ENCODE peak calls at places on chromosomes 6 and 20, in six cellular contexts. One of them, this sample, is unnamed.

GRCh38 chr6:142842423-142843261 is 102.3 kb downstream of the HIVEP2 start:
- DNase-seq in cardiac septum: no peak
- DNase-seq in brain microvascular endothelial cell: peak
- DNase-seq in naive thymus-derived CD4-positive, alpha-beta T cell: no peak
- DNase-seq in coronary artery: no peak
- DNase-seq in non-pigmented ciliary epithelial cell: no peak
- DNase-seq in this sample: no peak

GRCh38 chr6:52929321-52930164 is 20.0 kb upstream of the GSTA3 start:
- DNase-seq in cardiac septum: no peak
- DNase-seq in brain microvascular endothelial cell: peak
- DNase-seq in naive thymus-derived CD4-positive, alpha-beta T cell: no peak
- DNase-seq in coronary artery: no peak
- DNase-seq in non-pigmented ciliary epithelial cell: peak
- DNase-seq in this sample: peak

GRCh38 chr6:101683884-101684283 is 290.4 kb downstream of the GRIK2 start:
- DNase-seq in cardiac septum: no peak
- DNase-seq in brain microvascular endothelial cell: no peak
- DNase-seq in naive thymus-derived CD4-positive, alpha-beta T cell: no peak
- DNase-seq in coronary artery: no peak
- DNase-seq in non-pigmented ciliary epithelial cell: no peak
- DNase-seq in this sample: no peak

GRCh38 chr20:56417402-56417801 is 5.3 kb downstream of the CASS4 start:
- DNase-seq in cardiac septum: peak
- DNase-seq in brain microvascular endothelial cell: no peak
- DNase-seq in naive thymus-derived CD4-positive, alpha-beta T cell: no peak
- DNase-seq in coronary artery: no peak
- DNase-seq in non-pigmented ciliary epithelial cell: no peak
- DNase-seq in this sample: no peak

GRCh38 chr6:24064106-24064505 is 61.9 kb upstream of the NRSN1 start:
- DNase-seq in cardiac septum: no peak
- DNase-seq in brain microvascular endothelial cell: no peak
- DNase-seq in naive thymus-derived CD4-positive, alpha-beta T cell: no peak
- DNase-seq in coronary artery: no peak
- DNase-seq in non-pigmented ciliary epithelial cell: no peak
- DNase-seq in this sample: no peak

GRCh38 chr6:80333342-80333741 is 226.9 kb downstream of the BCKDHB start:
- DNase-seq in cardiac septum: no peak
- DNase-seq in brain microvascular endothelial cell: no peak
- DNase-seq in naive thymus-derived CD4-positive, alpha-beta T cell: no peak
- DNase-seq in coronary artery: no peak
- DNase-seq in non-pigmented ciliary epithelial cell: no peak
- DNase-seq in this sample: no peak

GRCh38 chr6:144352310-144352709 is 67.2 kb downstream of the UTRN start:
- DNase-seq in cardiac septum: no peak
- DNase-seq in brain microvascular endothelial cell: no peak
- DNase-seq in naive thymus-derived CD4-positive, alpha-beta T cell: no peak
- DNase-seq in coronary artery: no peak
- DNase-seq in non-pigmented ciliary epithelial cell: no peak
- DNase-seq in this sample: no peak

GRCh38 chr20:64254571-64255360 is 782 bp upstream of the PCMTD2 start:
- DNase-seq in cardiac septum: no peak
- DNase-seq in brain microvascular endothelial cell: no peak
- DNase-seq in naive thymus-derived CD4-positive, alpha-beta T cell: no peak
- DNase-seq in coronary artery: no peak
- DNase-seq in non-pigmented ciliary epithelial cell: no peak
- DNase-seq in this sample: no peak

GRCh38 chr6:15242937-15243614 is 2.8 kb upstream of the JARID2 start:
- DNase-seq in cardiac septum: peak
- DNase-seq in brain microvascular endothelial cell: no peak
- DNase-seq in naive thymus-derived CD4-positive, alpha-beta T cell: no peak
- DNase-seq in coronary artery: no peak
- DNase-seq in non-pigmented ciliary epithelial cell: no peak
- DNase-seq in this sample: no peak

GRCh38 chr6:42783876-42784738 is 2.3 kb downstream of the BICRAL start:
- DNase-seq in cardiac septum: no peak
- DNase-seq in brain microvascular endothelial cell: peak
- DNase-seq in naive thymus-derived CD4-positive, alpha-beta T cell: no peak
- DNase-seq in coronary artery: no peak
- DNase-seq in non-pigmented ciliary epithelial cell: no peak
- DNase-seq in this sample: peak

GRCh38 chr6:105398859-105399258 is 4.0 kb downstream of the PREP start:
- DNase-seq in cardiac septum: no peak
- DNase-seq in brain microvascular endothelial cell: no peak
- DNase-seq in naive thymus-derived CD4-positive, alpha-beta T cell: no peak
- DNase-seq in coronary artery: no peak
- DNase-seq in non-pigmented ciliary epithelial cell: no peak
- DNase-seq in this sample: no peak

GRCh38 chr20:19351542-19351941 is 139.1 kb downstream of the SLC24A3 start:
- DNase-seq in cardiac septum: no peak
- DNase-seq in brain microvascular endothelial cell: no peak
- DNase-seq in naive thymus-derived CD4-positive, alpha-beta T cell: no peak
- DNase-seq in coronary artery: no peak
- DNase-seq in non-pigmented ciliary epithelial cell: no peak
- DNase-seq in this sample: no peak

GRCh38 chr6:30615958-30616810 is 859 bp downstream of the PPP1R10 start:
- DNase-seq in cardiac septum: no peak
- DNase-seq in brain microvascular endothelial cell: no peak
- DNase-seq in naive thymus-derived CD4-positive, alpha-beta T cell: no peak
- DNase-seq in coronary artery: no peak
- DNase-seq in non-pigmented ciliary epithelial cell: no peak
- DNase-seq in this sample: no peak

GRCh38 chr20:22348010-22348409 is 236.4 kb downstream of the FOXA2 start:
- DNase-seq in cardiac septum: no peak
- DNase-seq in brain microvascular endothelial cell: no peak
- DNase-seq in naive thymus-derived CD4-positive, alpha-beta T cell: no peak
- DNase-seq in coronary artery: no peak
- DNase-seq in non-pigmented ciliary epithelial cell: no peak
- DNase-seq in this sample: peak

GRCh38 chr6:16311763-16312162 is 73.4 kb downstream of the GMPR start:
- DNase-seq in cardiac septum: peak
- DNase-seq in brain microvascular endothelial cell: no peak
- DNase-seq in naive thymus-derived CD4-positive, alpha-beta T cell: no peak
- DNase-seq in coronary artery: no peak
- DNase-seq in non-pigmented ciliary epithelial cell: no peak
- DNase-seq in this sample: no peak

GRCh38 chr6:128655978-128656498 is 135.6 kb upstream of the PTPRK start:
- DNase-seq in cardiac septum: no peak
- DNase-seq in brain microvascular endothelial cell: peak
- DNase-seq in naive thymus-derived CD4-positive, alpha-beta T cell: no peak
- DNase-seq in coronary artery: no peak
- DNase-seq in non-pigmented ciliary epithelial cell: peak
- DNase-seq in this sample: no peak

GRCh38 chr20:50379049-50379990 is 130.9 kb upstream of the PTPN1 start:
- DNase-seq in cardiac septum: peak
- DNase-seq in brain microvascular endothelial cell: peak
- DNase-seq in naive thymus-derived CD4-positive, alpha-beta T cell: no peak
- DNase-seq in coronary artery: peak
- DNase-seq in non-pigmented ciliary epithelial cell: no peak
- DNase-seq in this sample: peak

GRCh38 chr6:161536141-161536735 is 262.4 kb upstream of the AGPAT4 start:
- DNase-seq in cardiac septum: no peak
- DNase-seq in brain microvascular endothelial cell: no peak
- DNase-seq in naive thymus-derived CD4-positive, alpha-beta T cell: no peak
- DNase-seq in coronary artery: no peak
- DNase-seq in non-pigmented ciliary epithelial cell: no peak
- DNase-seq in this sample: no peak

GRCh38 chr6:159983641-159984080 is 14.8 kb downstream of the IGF2R start:
- DNase-seq in cardiac septum: no peak
- DNase-seq in brain microvascular endothelial cell: peak
- DNase-seq in naive thymus-derived CD4-positive, alpha-beta T cell: no peak
- DNase-seq in coronary artery: no peak
- DNase-seq in non-pigmented ciliary epithelial cell: no peak
- DNase-seq in this sample: no peak

GRCh38 chr6:90478789-90479602 is 107.9 kb downstream of the MAP3K7 start:
- DNase-seq in cardiac septum: peak
- DNase-seq in brain microvascular endothelial cell: peak
- DNase-seq in naive thymus-derived CD4-positive, alpha-beta T cell: peak
- DNase-seq in coronary artery: peak
- DNase-seq in non-pigmented ciliary epithelial cell: peak
- DNase-seq in this sample: peak

GRCh38 chr6:39280247-39280731 is 33.9 kb downstream of the KCNK17 start:
- DNase-seq in cardiac septum: no peak
- DNase-seq in brain microvascular endothelial cell: peak
- DNase-seq in naive thymus-derived CD4-positive, alpha-beta T cell: no peak
- DNase-seq in coronary artery: no peak
- DNase-seq in non-pigmented ciliary epithelial cell: no peak
- DNase-seq in this sample: no peak

GRCh38 chr6:56359201-56359899 is 112.0 kb upstream of the COL21A1 start:
- DNase-seq in cardiac septum: no peak
- DNase-seq in brain microvascular endothelial cell: peak
- DNase-seq in naive thymus-derived CD4-positive, alpha-beta T cell: no peak
- DNase-seq in coronary artery: no peak
- DNase-seq in non-pigmented ciliary epithelial cell: no peak
- DNase-seq in this sample: no peak

GRCh38 chr6:12270551-12271228 is 19.5 kb upstream of the EDN1 start:
- DNase-seq in cardiac septum: no peak
- DNase-seq in brain microvascular endothelial cell: no peak
- DNase-seq in naive thymus-derived CD4-positive, alpha-beta T cell: no peak
- DNase-seq in coronary artery: no peak
- DNase-seq in non-pigmented ciliary epithelial cell: no peak
- DNase-seq in this sample: no peak

GRCh38 chr6:44049989-44050871 is 77.0 kb downstream of the MRPL14 start:
- DNase-seq in cardiac septum: peak
- DNase-seq in brain microvascular endothelial cell: no peak
- DNase-seq in naive thymus-derived CD4-positive, alpha-beta T cell: no peak
- DNase-seq in coronary artery: no peak
- DNase-seq in non-pigmented ciliary epithelial cell: no peak
- DNase-seq in this sample: no peak

GRCh38 chr20:10701607-10702006 is 27.8 kb upstream of the JAG1 start:
- DNase-seq in cardiac septum: no peak
- DNase-seq in brain microvascular endothelial cell: no peak
- DNase-seq in naive thymus-derived CD4-positive, alpha-beta T cell: no peak
- DNase-seq in coronary artery: no peak
- DNase-seq in non-pigmented ciliary epithelial cell: no peak
- DNase-seq in this sample: no peak

GRCh38 chr20:40676466-40676865 is 12.6 kb downstream of the MAFB start:
- DNase-seq in cardiac septum: no peak
- DNase-seq in brain microvascular endothelial cell: no peak
- DNase-seq in naive thymus-derived CD4-positive, alpha-beta T cell: no peak
- DNase-seq in coronary artery: no peak
- DNase-seq in non-pigmented ciliary epithelial cell: no peak
- DNase-seq in this sample: no peak

GRCh38 chr20:45445805-45446562 is 23.6 kb upstream of the WFDC2 start:
- DNase-seq in cardiac septum: no peak
- DNase-seq in brain microvascular endothelial cell: no peak
- DNase-seq in naive thymus-derived CD4-positive, alpha-beta T cell: no peak
- DNase-seq in coronary artery: no peak
- DNase-seq in non-pigmented ciliary epithelial cell: no peak
- DNase-seq in this sample: no peak

GRCh38 chr20:14148042-14148441 is 152.7 kb downstream of the MACROD2 start:
- DNase-seq in cardiac septum: no peak
- DNase-seq in brain microvascular endothelial cell: peak
- DNase-seq in naive thymus-derived CD4-positive, alpha-beta T cell: no peak
- DNase-seq in coronary artery: no peak
- DNase-seq in non-pigmented ciliary epithelial cell: peak
- DNase-seq in this sample: no peak

GRCh38 chr6:127775371-127775770 is 125.5 kb downstream of the THEMIS start:
- DNase-seq in cardiac septum: no peak
- DNase-seq in brain microvascular endothelial cell: no peak
- DNase-seq in naive thymus-derived CD4-positive, alpha-beta T cell: no peak
- DNase-seq in coronary artery: no peak
- DNase-seq in non-pigmented ciliary epithelial cell: no peak
- DNase-seq in this sample: no peak

GRCh38 chr20:38191654-38192053 is 26.6 kb upstream of the TGM2 start:
- DNase-seq in cardiac septum: no peak
- DNase-seq in brain microvascular endothelial cell: no peak
- DNase-seq in naive thymus-derived CD4-positive, alpha-beta T cell: no peak
- DNase-seq in coronary artery: peak
- DNase-seq in non-pigmented ciliary epithelial cell: no peak
- DNase-seq in this sample: no peak

GRCh38 chr6:88985901-88986300 is 22.5 kb upstream of the RNGTT start:
- DNase-seq in cardiac septum: no peak
- DNase-seq in brain microvascular endothelial cell: no peak
- DNase-seq in naive thymus-derived CD4-positive, alpha-beta T cell: no peak
- DNase-seq in coronary artery: no peak
- DNase-seq in non-pigmented ciliary epithelial cell: no peak
- DNase-seq in this sample: no peak

This sample was measured in esophagus muscularis mucosa.